ENCODE peak calls at places on chromosome 15, in seven cellular contexts. X, Q, A, H, T, F and K are unnamed samples.

GRCh38 chr15:52172869-52173268 is 18.3 kb downstream of the GNB5 start:
- DNase-seq in T (no peak), H (no peak), Q (no peak), X (no peak), F (no peak), A (no peak), K (no peak)

GRCh38 chr15:25671132-25671531 is 192.0 kb downstream of the ATP10A start:
- DNase-seq in X (no peak), A (no peak), H (no peak), T (no peak), F (no peak), Q (no peak), K (no peak)

GRCh38 chr15:63380828-63381282 is 791 bp downstream of the CA12 start:
- DNase-seq in A (peak; percentile 35), F (no peak), X (no peak), Q (no peak), T (no peak), H (no peak), K (no peak)

GRCh38 chr15:78638658-78639314 is 2.2 kb downstream of the CHRNB4 start:
- DNase-seq in X (no peak), Q (no peak), T (no peak), A (peak; percentile 60), F (peak; percentile 75), H (peak; percentile 24), K (peak; percentile 43)

GRCh38 chr15:32682569-32682968 is 35.2 kb upstream of the GREM1 start:
- DNase-seq in T (peak; percentile 94), F (peak; percentile 97), A (peak; percentile 96), X (no peak), H (peak; percentile 94), Q (peak; percentile 75), K (peak; percentile 36)

GRCh38 chr15:25346371-25346770 is 92.5 kb downstream of the UBE3A start:
- DNase-seq in A (no peak), Q (no peak), T (no peak), F (no peak), X (no peak), H (no peak), K (no peak)

GRCh38 chr15:73346735-73347312 is 21.9 kb downstream of the HCN4 start:
- DNase-seq in F (peak; percentile 49), T (no peak), X (peak; percentile 64), Q (no peak), A (peak; percentile 37), H (peak; percentile 11), K (peak; percentile 71)

GRCh38 chr15:84721381-84721780 is 5.4 kb upstream of the SEC11A start:
- DNase-seq in H (no peak), A (no peak), Q (no peak), T (no peak), F (no peak), X (no peak), K (no peak)

GRCh38 chr15:89971592-89971997 is 29.5 kb upstream of the ZNF710 start:
- DNase-seq in H (peak; percentile 66), A (peak; percentile 74), Q (no peak), X (peak; percentile 38), F (peak; percentile 56), T (no peak), K (peak; percentile 74)

GRCh38 chr15:91047545-91048199 is 25.3 kb upstream of the VPS33B start:
- DNase-seq in T (no peak), H (peak; percentile 12), A (peak; percentile 6), X (no peak), Q (no peak), F (no peak), K (no peak)

GRCh38 chr15:41778503-41778902 is 4.2 kb downstream of the MAPKBP1 start:
- DNase-seq in Q (no peak), A (peak; percentile 38), X (no peak), F (no peak), T (no peak), H (peak; percentile 60), K (no peak)